ENCODE peak calls at places on chromosomes 13 and 19, in nine cellular contexts. I is brain pericyte; E is chondrocyte; A is adipocyte; O is Calu3; S is stimulated activated CD4-positive, alpha-beta T cell treated with anti-CD3 and anti-CD28 coated beads, Interleukin-4, amount 100 ng/mL, for 48 hours; W is mammary epithelial cell; M is ovary; B is keratinocyte. U is an unnamed sample.

GRCh38 chr13:105990256-105990958 is 545.1 kb downstream of the EFNB2 start:
- DNase-seq in O (no peak), E (no peak), M (no peak), W (peak), I (no peak), A (no peak), B (no peak), S (no peak), U (no peak)

GRCh38 chr13:20832861-20833260 is 59.1 kb upstream of the EEF1AKMT1 start:
- DNase-seq in I (no peak), A (no peak), E (no peak), M (no peak), W (no peak), S (no peak), O (no peak), B (no peak), U (no peak)

GRCh38 chr19:30068528-30069395 is 126.7 kb downstream of the URI1 start:
- DNase-seq in B (no peak), M (no peak), O (no peak), E (peak), W (no peak), A (no peak), I (no peak), S (no peak), U (no peak)

GRCh38 chr19:46081928-46082727 is 41.3 kb upstream of the IGFL4 start:
- DNase-seq in M (no peak), O (peak), A (peak), W (peak), I (no peak), S (no peak), E (no peak), B (no peak), U (no peak)

GRCh38 chr19:18588611-18589379 is at the start of gene REX1BD:
- DNase-seq in W (peak), S (peak), M (peak), O (peak), I (no peak), B (no peak), E (no peak), A (peak), U (no peak)

GRCh38 chr13:46386996-46387851 is at the start of gene RUBCNL:
- DNase-seq in W (peak), E (no peak), O (peak), B (peak), S (peak), A (peak), I (no peak), M (no peak), U (peak)

GRCh38 chr13:38394777-38395504 is 45.3 kb downstream of the UFM1 start:
- DNase-seq in B (no peak), M (no peak), O (no peak), E (no peak), W (peak), S (no peak), A (peak), I (no peak), U (no peak)

GRCh38 chr13:49220035-49220855 is at the start of gene MLNR:
- DNase-seq in W (peak), M (peak), E (no peak), O (peak), A (peak), S (peak), I (no peak), B (no peak), U (peak)

GRCh38 chr13:30752201-30752797 is 17.0 kb downstream of the ALOX5AP start:
- DNase-seq in M (no peak), O (no peak), B (no peak), W (no peak), E (no peak), A (peak), S (no peak), I (no peak), U (no peak)

GRCh38 chr19:12015015-12015752 is 20.3 kb downstream of the ZNF433 start:
- DNase-seq in O (no peak), A (no peak), M (no peak), W (no peak), S (no peak), B (no peak), I (no peak), E (no peak), U (no peak)

GRCh38 chr13:38086721-38087120 is 217.1 kb upstream of the TRPC4 start:
- DNase-seq in S (no peak), A (no peak), I (no peak), M (no peak), E (no peak), B (no peak), W (no peak), O (no peak), U (no peak)

GRCh38 chr19:7494416-7495098 is 5.7 kb upstream of the PEX11G start:
- DNase-seq in A (peak), S (no peak), E (no peak), B (no peak), W (peak), O (no peak), M (peak), I (no peak), U (peak)

GRCh38 chr13:112335135-112335534 is 41.0 kb upstream of the SPACA7 start:
- DNase-seq in I (no peak), A (no peak), E (no peak), O (no peak), W (no peak), B (no peak), S (no peak), M (no peak), U (no peak)

GRCh38 chr19:41421314-41421713 is 5.9 kb downstream of the B3GNT8 start:
- DNase-seq in I (no peak), M (no peak), O (no peak), E (no peak), W (no peak), B (no peak), S (no peak), A (no peak), U (no peak)

GRCh38 chr19:4559569-4559968 is at the start of gene SEMA6B:
- DNase-seq in W (no peak), S (no peak), E (peak), A (no peak), O (no peak), B (no peak), M (no peak), I (no peak), U (no peak)

GRCh38 chr13:25084101-25084500 is 11.8 kb upstream of the PABPC3 start:
- DNase-seq in O (no peak), M (no peak), E (no peak), A (no peak), I (no peak), W (no peak), B (no peak), S (no peak), U (no peak)

GRCh38 chr19:10352764-10353671 is 13.6 kb upstream of the ICAM3 start:
- DNase-seq in S (no peak), A (no peak), B (no peak), E (no peak), I (no peak), O (no peak), M (peak), W (no peak), U (no peak)

GRCh38 chr13:112101360-112101930 is 34.5 kb downstream of the SOX1 start:
- DNase-seq in S (no peak), W (no peak), B (no peak), O (no peak), M (no peak), I (no peak), E (no peak), A (no peak), U (no peak)

GRCh38 chr13:112679932-112680677 is 9.7 kb upstream of the ATP11A start:
- DNase-seq in O (no peak), E (peak), S (no peak), B (no peak), I (no peak), W (no peak), M (no peak), A (no peak), U (no peak)

GRCh38 chr13:74168263-74168675 is 34.1 kb upstream of the KLF12 start:
- DNase-seq in A (no peak), S (no peak), O (no peak), I (no peak), E (no peak), M (no peak), W (no peak), B (no peak), U (no peak)

GRCh38 chr13:99969368-99969933 is 2.1 kb downstream of the ZIC5 start:
- DNase-seq in A (no peak), I (no peak), W (no peak), M (no peak), O (no peak), E (no peak), B (no peak), S (no peak), U (no peak)

GRCh38 chr19:33171916-33172359 is 22.2 kb upstream of the LRP3 start:
- DNase-seq in S (no peak), O (no peak), E (peak), W (no peak), M (no peak), B (no peak), A (peak), I (no peak), U (no peak)

GRCh38 chr13:39952244-39953233 is 297.1 kb downstream of the COG6 start:
- DNase-seq in I (no peak), M (no peak), A (no peak), O (no peak), E (no peak), W (no peak), S (no peak), B (no peak), U (no peak)

GRCh38 chr13:92103673-92104296 is 705.4 kb downstream of the GPC5 start:
- DNase-seq in W (no peak), M (no peak), I (no peak), E (no peak), S (no peak), O (no peak), A (no peak), B (no peak), U (no peak)